ENCODE peak calls at places on chromosomes 12 and 14, in seven cellular contexts. O, G, C, M, X, B and H are unnamed samples.

GRCh38 chr12:130127909-130128763 is 34.1 kb upstream of the FZD10 start:
- DNase-seq in C (peak), B (no peak), X (no peak), O (peak), G (peak), M (no peak), H (no peak)

GRCh38 chr14:30974628-30975027 is 50.8 kb upstream of the AP4S1 start:
- DNase-seq in B (no peak), O (no peak), C (no peak), G (peak), M (no peak), X (no peak), H (no peak)

GRCh38 chr12:102034346-102034745 is 27.4 kb downstream of the WASHC3 start:
- DNase-seq in G (peak), B (no peak), M (no peak), X (no peak), C (no peak), O (no peak), H (no peak)

GRCh38 chr14:84937449-84937848 is 592.5 kb upstream of the FLRT2 start:
- DNase-seq in G (no peak), O (no peak), M (no peak), B (no peak), X (no peak), C (no peak), H (no peak)

GRCh38 chr14:43579743-43580142 is 927.3 kb downstream of the FSCB start:
- DNase-seq in B (no peak), M (no peak), G (no peak), C (no peak), X (no peak), O (no peak), H (no peak)

GRCh38 chr14:90757452-90757851 is 58.8 kb downstream of the TTC7B start:
- DNase-seq in X (no peak), G (no peak), B (no peak), O (no peak), C (no peak), M (no peak), H (peak)

GRCh38 chr14:58747181-58747580 is 109.4 kb downstream of the DACT1 start:
- DNase-seq in M (no peak), C (peak), O (peak), G (peak), B (no peak), X (no peak), H (no peak)

GRCh38 chr14:104094709-104095425 is 9.4 kb downstream of the ASPG start:
- DNase-seq in B (peak), C (peak), M (peak), X (peak), O (no peak), G (peak), H (peak)